ENCODE peak calls at places on chromosomes 3 and 15, in five cellular contexts. H is upper lobe of right lung, X is HepG2, B is pancreas, I is cardiac muscle cell. N is an unnamed sample.

GRCh38 chr15:61000276-61000675 is 228.8 kb downstream of the RORA start:
- DNase-seq in H (no peak), X (no peak), B (no peak), I (no peak), N (no peak)

GRCh38 chr15:72397780-72398179 is 325 bp upstream of the TMEM202 start:
- DNase-seq in H (no peak), X (no peak), B (no peak), I (no peak), N (no peak)

GRCh38 chr3:45665101-45665572 is 24.1 kb upstream of the SACM1L start:
- DNase-seq in H (no peak), X (peak; percentile 71), B (no peak), I (peak; percentile 74), N (no peak)

GRCh38 chr3:23075478-23075877 is 127.6 kb upstream of the UBE2E2 start:
- DNase-seq in H (no peak), X (no peak), B (no peak), I (peak; percentile 19), N (no peak)

GRCh38 chr3:24519368-24520100 is 24.9 kb upstream of the THRB start:
- DNase-seq in H (no peak), X (peak; percentile 59), B (no peak), I (no peak), N (no peak)

GRCh38 chr15:53573091-53573490 is 186.4 kb downstream of the WDR72 start:
- DNase-seq in H (no peak), X (no peak), B (no peak), I (no peak), N (no peak)

GRCh38 chr15:66565731-66566130 is at the start of gene LCTL:
- DNase-seq in H (peak; percentile 37), X (peak; percentile 58), B (no peak), I (peak; percentile 34), N (no peak)

GRCh38 chr15:70241561-70242320 is 144.0 kb upstream of the TLE3 start:
- DNase-seq in H (no peak), X (no peak), B (no peak), I (no peak), N (no peak)

GRCh38 chr15:33852570-33852969 is 115.7 kb upstream of the CHRM5 start:
- DNase-seq in H (no peak), X (no peak), B (no peak), I (no peak), N (no peak)

GRCh38 chr3:161700998-161701397 is 204.4 kb downstream of the OTOL1 start:
- DNase-seq in H (no peak), X (no peak), B (no peak), I (no peak), N (no peak)

GRCh38 chr3:152998554-152998953 is 163.5 kb upstream of the RAP2B start:
- DNase-seq in H (no peak), X (no peak), B (no peak), I (no peak), N (no peak)

GRCh38 chr3:64059484-64059883 is 36.2 kb upstream of the PSMD6 start:
- DNase-seq in H (no peak), X (no peak), B (no peak), I (no peak), N (no peak)

GRCh38 chr3:12750223-12750622 is 8.8 kb downstream of the TMEM40 start:
- DNase-seq in H (no peak), X (peak; percentile 31), B (peak; percentile 67), I (peak; percentile 51), N (no peak)

DNA sequence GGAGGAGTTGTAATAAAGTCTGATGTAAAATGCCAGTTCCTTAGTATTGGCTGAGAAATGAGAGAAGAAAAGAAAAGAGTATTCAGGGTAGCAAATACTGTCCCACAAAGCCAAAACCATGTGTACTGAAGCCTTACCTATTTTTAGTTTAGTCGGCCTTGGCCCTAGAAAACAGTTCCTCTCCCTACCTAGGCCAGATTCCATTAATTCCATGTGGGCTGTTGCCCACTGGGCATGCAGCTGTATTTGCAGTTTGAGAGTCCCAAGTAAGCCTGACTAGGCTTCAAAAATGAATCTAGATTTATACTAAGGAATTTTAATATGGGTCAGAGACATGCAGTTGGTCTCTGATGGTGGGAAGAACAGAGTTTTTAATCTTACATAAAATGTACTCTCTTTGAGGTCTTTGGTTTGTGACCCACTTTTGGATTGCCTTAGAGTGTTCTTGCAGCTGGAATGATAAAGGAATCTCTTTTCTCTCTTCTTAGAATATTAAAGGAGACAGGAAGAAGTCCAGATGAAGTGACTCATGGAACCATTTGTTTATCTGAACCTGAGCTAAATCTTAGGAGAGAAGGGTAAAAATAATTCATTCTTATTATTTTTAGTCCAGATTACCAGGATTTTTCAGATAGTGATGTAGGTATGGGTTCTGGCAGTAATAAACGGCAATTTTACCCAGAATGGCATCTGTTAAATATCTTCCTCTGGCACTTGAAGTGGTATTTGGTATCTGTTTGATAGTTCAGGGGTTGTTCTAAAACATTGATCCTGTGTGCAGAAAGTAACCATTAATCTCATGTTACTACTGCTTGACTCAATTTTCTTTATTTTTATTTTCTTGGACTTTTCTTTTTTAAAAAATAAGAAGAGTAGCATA is 33.8 kb downstream of the GLCE start:
- DNase-seq in H (no peak), X (no peak), B (no peak), I (peak; percentile 15), N (no peak)
- H3K27ac ChIP-seq in H (no peak overlapping the region), X (peak overlapping the region; percentile 5), B (peak overlapping the region; percentile 29), I (peak overlapping the region; percentile 83), N (no peak overlapping the region)

GRCh38 chr3:113150253-113150652 is 61.1 kb upstream of the BOC start:
- DNase-seq in H (no peak), X (no peak), B (no peak), I (no peak), N (no peak)
- H3K27ac ChIP-seq in H (no peak overlapping the region), X (no peak overlapping the region), B (no peak overlapping the region), I (no peak overlapping the region), N (no peak overlapping the region)

DNA sequence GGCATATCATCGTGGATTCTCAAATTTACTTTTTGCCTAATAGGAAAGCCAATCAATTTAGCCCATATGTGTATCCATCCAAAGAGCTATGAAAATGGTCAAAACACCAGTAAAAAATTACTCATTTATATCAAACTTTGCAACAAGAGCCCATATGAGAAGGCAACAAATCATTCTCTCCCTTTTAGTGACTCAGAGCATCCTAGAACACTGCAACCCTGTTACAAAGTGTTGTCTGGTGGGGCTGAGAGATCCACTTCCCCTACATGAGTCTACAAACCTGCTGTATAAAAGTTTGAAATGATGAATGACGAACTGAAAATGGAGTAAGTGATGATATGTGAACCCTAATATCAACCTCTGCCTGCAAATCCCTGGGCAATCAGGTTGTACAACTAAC is 23.3 kb downstream of the PDZRN3 start:
- DNase-seq in H (no peak), X (no peak), B (no peak), I (no peak), N (no peak)
- H3K27ac ChIP-seq in H (no peak overlapping the region), X (no peak overlapping the region), B (no peak overlapping the region), I (no peak overlapping the region), N (no peak overlapping the region)

DNA sequence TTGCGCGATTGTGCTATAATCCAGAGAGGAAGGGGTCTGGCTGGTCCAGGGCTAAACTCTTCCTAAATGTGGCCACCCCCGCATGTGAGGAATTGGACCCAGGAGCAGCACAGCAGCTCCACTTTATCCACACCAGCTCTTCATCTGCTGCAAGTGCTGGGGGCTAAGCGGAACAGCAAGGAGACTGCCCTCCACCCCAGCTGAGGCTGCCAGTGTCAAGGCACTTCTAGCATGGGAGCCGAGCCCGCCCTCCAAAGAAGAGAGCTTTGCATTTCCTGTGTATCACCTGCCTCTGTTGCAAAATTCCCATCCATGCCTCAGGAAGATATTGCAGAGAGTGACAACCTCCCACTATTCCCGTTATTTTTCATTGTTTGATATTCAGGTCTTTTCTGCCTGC is 333.6 kb downstream of the ARRDC4 start:
- DNase-seq in H (no peak), X (no peak), B (no peak), I (no peak), N (no peak)
- H3K27ac ChIP-seq in H (no peak overlapping the region), X (no peak overlapping the region), B (no peak overlapping the region), I (no peak overlapping the region), N (no peak overlapping the region)

GRCh38 chr15:38588672-38589071 is 24.1 kb upstream of the RASGRP1 start:
- DNase-seq in H (no peak), X (no peak), B (no peak), I (no peak), N (no peak)
- H3K27ac ChIP-seq in H (no peak overlapping the region), X (no peak overlapping the region), B (peak overlapping the region; percentile 27), I (no peak overlapping the region), N (peak overlapping the region; percentile 50)

GRCh38 chr15:96351801-96352593 is 21.5 kb downstream of the NR2F2 start:
- DNase-seq in H (no peak), X (no peak), B (no peak), I (peak; percentile 51), N (no peak)
- H3K27ac ChIP-seq in H (peak overlapping the region; percentile 84), X (no peak overlapping the region), B (peak overlapping the region; percentile 19), I (no peak overlapping the region), N (no peak overlapping the region)

DNA sequence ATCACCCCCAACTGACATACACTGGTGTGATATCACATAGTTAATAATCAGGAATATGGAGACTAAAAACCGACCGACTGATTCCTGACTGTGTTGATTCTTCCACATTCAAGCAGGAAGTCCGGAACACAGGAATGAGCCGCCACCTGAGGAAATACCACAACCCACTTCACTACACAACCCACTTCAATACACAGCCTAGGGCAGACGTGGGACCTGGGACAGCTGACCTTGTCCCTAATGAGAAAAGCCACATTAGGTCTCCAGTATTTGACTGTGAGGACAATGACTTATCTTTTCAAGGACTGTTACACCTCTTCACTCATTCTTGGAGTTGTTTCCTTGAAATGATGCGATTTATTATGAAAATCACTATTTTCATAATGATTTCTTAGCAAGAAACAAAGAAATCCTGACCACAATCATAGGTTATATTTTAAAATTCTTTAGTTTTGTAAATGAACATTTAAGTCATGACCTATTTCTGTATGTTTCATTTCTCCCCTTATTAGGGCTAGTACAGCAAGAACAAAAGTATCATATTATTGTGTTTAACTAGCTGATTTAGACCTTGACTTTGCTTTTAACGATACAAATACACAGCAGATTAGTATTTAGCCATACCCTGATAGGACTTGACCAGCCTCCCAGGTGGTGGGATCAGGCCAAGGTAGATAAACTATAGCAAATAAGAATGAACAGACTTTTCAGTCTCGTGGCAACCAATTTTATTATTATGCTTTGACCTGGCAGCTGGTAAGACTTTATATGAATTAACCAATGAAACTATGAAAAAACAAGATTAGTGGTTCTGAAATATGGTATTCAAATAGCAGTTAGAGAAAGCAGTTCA is 6.1 kb downstream of the RAB27A start:
- DNase-seq in H (no peak), X (no peak), B (no peak), I (no peak), N (no peak)
- H3K27ac ChIP-seq in H (peak overlapping the region; percentile 70), X (no peak overlapping the region), B (peak overlapping the region; percentile 70), I (no peak overlapping the region), N (no peak overlapping the region)

DNA sequence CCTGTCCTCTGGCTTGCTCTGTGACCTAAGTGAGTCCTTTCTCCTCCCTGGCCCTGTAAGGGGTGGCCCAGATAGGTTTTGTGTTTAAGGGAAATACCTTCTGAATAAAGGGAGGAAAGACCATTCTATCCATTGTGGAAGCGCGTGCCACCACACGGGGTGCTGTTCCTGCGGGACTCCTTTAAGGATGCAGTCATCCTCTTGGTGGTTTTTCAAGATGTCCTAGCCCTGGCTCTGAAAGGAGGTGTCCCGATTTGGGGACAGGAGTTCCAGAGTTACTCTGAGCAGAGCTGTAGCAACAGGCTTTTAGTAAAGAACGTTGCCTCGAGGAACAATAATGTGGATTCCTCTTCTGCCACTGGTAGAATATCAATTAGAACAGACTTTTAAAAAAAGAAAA is 9.6 kb downstream of the SLC6A6 start:
- DNase-seq in H (no peak), X (no peak), B (no peak), I (no peak), N (no peak)
- H3K27ac ChIP-seq in H (peak overlapping the region; percentile 78), X (no peak overlapping the region), B (no peak overlapping the region), I (no peak overlapping the region), N (no peak overlapping the region)